ENCODE peak calls at places on chromosomes 3 and 15, in eight cellular contexts. X is RPMI7951; W is psoas muscle; I is AG04450; J is activated CD8-positive, alpha-beta T cell treated with anti-CD3 and anti-CD28 coated beads, Interleukin-2, amount 10 ng/mL, durations not matched to agents 7 days and 5 days; G is substantia nigra; P is stimulated activated effector memory CD8-positive, alpha-beta T cell treated with anti-CD3 and anti-CD28 coated beads, Interleukin-12 subunit alpha, Interleukin-12 subunit beta, amount 100 ng/mL, for 72 hours; S is mesenteric fat pad. H is an unnamed sample.

GRCh38 chr3:37181766-37182165 is 7.4 kb upstream of the LRRFIP2 start:
- DNase-seq in X (peak; percentile 64), W (no peak), I (no peak), J (no peak), G (no peak), P (no peak), S (no peak), H (no peak)

GRCh38 chr3:190677001-190677400 is 163.1 kb downstream of the IL1RAP start:
- DNase-seq in X (no peak), W (no peak), I (no peak), J (no peak), G (no peak), P (no peak), S (no peak), H (no peak)

GRCh38 chr3:142608615-142609014 is 12.4 kb downstream of the PLS1 start:
- DNase-seq in X (no peak), W (no peak), I (no peak), J (no peak), G (no peak), P (no peak), S (no peak), H (no peak)

GRCh38 chr3:157824281-157824680 is 281.9 kb downstream of the SHOX2 start:
- DNase-seq in X (no peak), W (no peak), I (no peak), J (no peak), G (no peak), P (no peak), S (no peak), H (no peak)

GRCh38 chr15:55003900-55004879 is 192.6 kb downstream of the RSL24D1 start:
- DNase-seq in X (no peak), W (no peak), I (no peak), J (no peak), G (no peak), P (no peak), S (no peak), H (peak; percentile 32)

GRCh38 chr15:39752991-39753390 is 29.6 kb downstream of the FSIP1 start:
- DNase-seq in X (no peak), W (no peak), I (no peak), J (no peak), G (no peak), P (no peak), S (no peak), H (no peak)

GRCh38 chr15:38308797-38309196 is 56.2 kb downstream of the SPRED1 start:
- DNase-seq in X (no peak), W (no peak), I (no peak), J (no peak), G (no peak), P (peak; percentile 62), S (no peak), H (no peak)

GRCh38 chr3:173733029-173733652 is 335.6 kb downstream of the NLGN1 start:
- DNase-seq in X (no peak), W (no peak), I (peak; percentile 4), J (no peak), G (no peak), P (no peak), S (no peak), H (no peak)

GRCh38 chr3:34396945-34397344 is 598.5 kb downstream of the PDCD6IP start:
- DNase-seq in X (no peak), W (no peak), I (no peak), J (no peak), G (no peak), P (no peak), S (no peak), H (no peak)

GRCh38 chr3:186254676-186255665 is 107.1 kb downstream of the DGKG start:
- DNase-seq in X (peak; percentile 31), W (no peak), I (no peak), J (peak; percentile 31), G (no peak), P (no peak), S (no peak), H (peak; percentile 37)

GRCh38 chr15:83378921-83379561 is 68.1 kb upstream of the SH3GL3 start:
- DNase-seq in X (no peak), W (no peak), I (no peak), J (no peak), G (no peak), P (no peak), S (no peak), H (no peak)

GRCh38 chr3:162978136-162978535 is 1481.5 kb downstream of the OTOL1 start:
- DNase-seq in X (no peak), W (no peak), I (no peak), J (no peak), G (no peak), P (no peak), S (no peak), H (no peak)

GRCh38 chr15:99100245-99101173 is 4.4 kb upstream of the SYNM start:
- DNase-seq in X (peak; percentile 71), W (peak; percentile 92), I (no peak), J (peak; percentile 69), G (no peak), P (no peak), S (peak; percentile 91), H (peak; percentile 86)

GRCh38 chr3:19399836-19400235 is 251.5 kb downstream of the KCNH8 start:
- DNase-seq in X (no peak), W (no peak), I (no peak), J (no peak), G (no peak), P (no peak), S (no peak), H (no peak)

H was measured in anterior cingulate cortex.